ENCODE peak calls at places on chromosomes 4 and X, in seven cellular contexts. F, M, G, H, T, W and A are unnamed samples.

GRCh38 chr4:100100985-100101384 is 89.3 kb downstream of the DDIT4L start:
- DNase-seq in F (peak), G (no peak), M (no peak), H (no peak), T (no peak), W (no peak), A (no peak)

GRCh38 chrX:71991164-71991563 is 80.5 kb downstream of the NHSL2 start:
- DNase-seq in T (no peak), F (peak), M (no peak), G (no peak), W (peak), H (no peak), A (no peak)

GRCh38 chrX:14347523-14347922 is 181.8 kb upstream of the GLRA2 start:
- DNase-seq in G (no peak), F (no peak), M (no peak), W (no peak), T (no peak), H (no peak), A (no peak)

GRCh38 chr4:155914782-155915181 is 11.3 kb downstream of the TDO2 start:
- DNase-seq in G (no peak), H (no peak), F (no peak), T (no peak), M (no peak), W (no peak), A (no peak)

GRCh38 chr4:38275331-38275821 is 315.2 kb downstream of the PTTG2 start:
- DNase-seq in M (no peak), T (no peak), H (peak), G (peak), W (peak), F (peak), A (peak)

GRCh38 chr4:41437264-41437566 is 100.7 kb upstream of the LIMCH1 start:
- DNase-seq in H (no peak), T (no peak), G (peak), M (no peak), W (no peak), F (no peak), A (no peak)

GRCh38 chr4:47838445-47838844 is 578 bp upstream of the CORIN start:
- DNase-seq in H (no peak), W (peak), M (no peak), F (peak), G (no peak), T (no peak), A (no peak)

GRCh38 chr4:3377557-3377956 is 64.2 kb upstream of the HGFAC start:
- DNase-seq in H (no peak), F (no peak), G (no peak), M (no peak), W (no peak), T (no peak), A (no peak)

GRCh38 chr4:71212216-71212615 is 126.6 kb upstream of the SLC4A4 start:
- DNase-seq in W (no peak), M (no peak), T (no peak), G (no peak), H (no peak), F (no peak), A (no peak)

GRCh38 chr4:70969076-70969475 is 24.4 kb upstream of the DCK start:
- DNase-seq in F (no peak), H (no peak), G (no peak), M (no peak), W (peak), T (no peak), A (peak)

GRCh38 chr4:118287691-118288090 is 65.1 kb downstream of the PRSS12 start:
- DNase-seq in W (peak), H (no peak), M (no peak), T (no peak), F (no peak), G (no peak), A (no peak)

GRCh38 chrX:42708222-42708621 is 69.7 kb downstream of the PPP1R2C start:
- DNase-seq in H (no peak), F (no peak), W (no peak), G (no peak), T (no peak), M (no peak), A (no peak)

GRCh38 chr4:161696957-161697356 is 466.8 kb downstream of the FSTL5 start:
- DNase-seq in M (no peak), H (peak), T (no peak), G (no peak), W (peak), F (peak), A (peak)

GRCh38 chr4:116668190-116668589 is 417.2 kb downstream of the TRAM1L1 start:
- DNase-seq in H (no peak), G (no peak), W (no peak), T (no peak), M (no peak), F (peak), A (no peak)

GRCh38 chr4:6470502-6471302 is 1.7 kb downstream of the PPP2R2C start:
- DNase-seq in M (no peak), T (no peak), W (peak), F (peak), H (peak), G (peak), A (peak)

GRCh38 chrX:106952988-106953387 is 32.8 kb downstream of the CLDN2 start:
- DNase-seq in T (no peak), W (peak), F (no peak), G (no peak), H (peak), M (no peak), A (peak)

GRCh38 chr4:151331276-151332042 is 6.1 kb upstream of the SH3D19 start:
- DNase-seq in F (no peak), M (no peak), T (no peak), G (no peak), H (peak), W (peak), A (peak)

GRCh38 chr4:21879187-21879586 is 69.4 kb downstream of the KCNIP4 start:
- DNase-seq in G (no peak), W (no peak), T (no peak), M (no peak), F (peak), H (peak), A (peak)

GRCh38 chr4:185774815-185775684 is 36.9 kb downstream of the SORBS2 start:
- DNase-seq in M (no peak), F (no peak), W (peak), G (no peak), T (no peak), H (peak), A (peak)

GRCh38 chr4:86033171-86033570 is 326.7 kb downstream of the MAPK10 start:
- DNase-seq in G (no peak), H (no peak), T (peak), F (no peak), M (no peak), W (no peak), A (no peak)

GRCh38 chrX:133134282-133134681 is 37.4 kb upstream of the USP26 start:
- DNase-seq in F (no peak), H (no peak), T (no peak), G (no peak), M (no peak), W (no peak), A (no peak)

GRCh38 chr4:107740950-107741701 is 21.1 kb upstream of the PAPSS1 start:
- DNase-seq in W (no peak), F (no peak), G (peak), T (no peak), H (no peak), M (no peak), A (peak)

GRCh38 chr4:140099993-140100392 is 54.0 kb downstream of the MAML3 start:
- DNase-seq in G (no peak), H (peak), M (no peak), T (no peak), W (no peak), F (peak), A (peak)

GRCh38 chrX:22534643-22535042 is 261.9 kb downstream of the CBLL2 start:
- DNase-seq in M (no peak), H (no peak), F (no peak), W (peak), T (no peak), G (no peak), A (peak)

GRCh38 chrX:826448-826847 is 195.9 kb downstream of the SHOX start:
- DNase-seq in M (no peak), F (no peak), G (no peak), H (no peak), W (no peak), T (no peak), A (no peak)

GRCh38 chr4:146407669-146408084 is 114.1 kb downstream of the SLC10A7 start:
- DNase-seq in T (no peak), M (no peak), H (no peak), W (peak), G (no peak), F (no peak), A (no peak)

GRCh38 chrX:41621236-41621651 is 67.5 kb upstream of the GPR34 start:
- DNase-seq in M (no peak), H (peak), F (peak), T (no peak), G (no peak), W (peak), A (peak)

GRCh38 chrX:103538728-103539127 is 19.4 kb upstream of the RAB40A start:
- DNase-seq in G (no peak), F (no peak), H (no peak), W (peak), M (no peak), T (no peak), A (no peak)

GRCh38 chrX:69362354-69362753 is 141.8 kb upstream of the NALF2 start:
- DNase-seq in T (no peak), H (no peak), W (no peak), G (no peak), M (no peak), F (no peak), A (no peak)

GRCh38 chr4:76767983-76768382 is 130.0 kb downstream of the SOWAHB start:
- DNase-seq in W (no peak), M (no peak), T (no peak), F (no peak), H (peak), G (no peak), A (no peak)